ENCODE peak calls at places on chromosomes 11 and 22, in nine cellular contexts. V is endothelial cell, Q is GM20000, G is GM12865, O is ovary, N is fibroblast of pulmonary artery, A is fibroblast of the aortic adventitia, J is MM.1S, Z is Calu3. U is an unnamed sample.

GRCh38 chr11:75174348-75174747 is 23.4 kb downstream of the SLCO2B1 start:
- DNase-seq in V (no peak), Q (no peak), G (no peak), O (no peak), N (no peak), A (no peak), J (no peak), Z (no peak), U (no peak)

GRCh38 chr11:80349986-80350385 is 909.2 kb upstream of the TENM4 start:
- DNase-seq in V (no peak), Q (no peak), G (no peak), O (no peak), N (no peak), A (no peak), J (no peak), Z (no peak), U (no peak)

GRCh38 chr22:37282385-37282677 is at the start of gene CYTH4:
- DNase-seq in V (no peak), Q (peak; percentile 80), G (peak; percentile 73), O (no peak), N (no peak), A (no peak), J (no peak), Z (peak; percentile 70), U (peak; percentile 91)

GRCh38 chr11:71080239-71081097 is 171.9 kb downstream of the SHANK2 start:
- DNase-seq in V (peak; percentile 85), Q (peak; percentile 63), G (peak; percentile 82), O (no peak), N (peak; percentile 56), A (peak; percentile 70), J (peak; percentile 65), Z (peak; percentile 59), U (peak; percentile 85)

GRCh38 chr11:64524534-64525042 is 66.4 kb upstream of the SLC22A12 start:
- DNase-seq in V (no peak), Q (no peak), G (no peak), O (no peak), N (no peak), A (no peak), J (no peak), Z (no peak), U (no peak)

GRCh38 chr22:19843857-19844422 is 10.7 kb downstream of the GNB1L start:
- DNase-seq in V (no peak), Q (no peak), G (no peak), O (no peak), N (no peak), A (no peak), J (no peak), Z (no peak), U (no peak)

GRCh38 chr22:20865869-20866445 is 7.2 kb downstream of the SNAP29 start:
- DNase-seq in V (no peak), Q (no peak), G (no peak), O (no peak), N (no peak), A (peak; percentile 3), J (no peak), Z (no peak), U (no peak)

GRCh38 chr22:49901457-49901856 is 16.8 kb downstream of the ALG12 start:
- DNase-seq in V (no peak), Q (no peak), G (no peak), O (no peak), N (no peak), A (no peak), J (no peak), Z (no peak), U (no peak)

GRCh38 chr11:14904745-14905103 is 12.7 kb upstream of the CYP2R1 start:
- DNase-seq in V (peak; percentile 87), Q (peak; percentile 79), G (peak; percentile 83), O (peak; percentile 63), N (peak; percentile 74), A (peak; percentile 74), J (peak; percentile 79), Z (peak; percentile 62), U (peak; percentile 88)

DNA sequence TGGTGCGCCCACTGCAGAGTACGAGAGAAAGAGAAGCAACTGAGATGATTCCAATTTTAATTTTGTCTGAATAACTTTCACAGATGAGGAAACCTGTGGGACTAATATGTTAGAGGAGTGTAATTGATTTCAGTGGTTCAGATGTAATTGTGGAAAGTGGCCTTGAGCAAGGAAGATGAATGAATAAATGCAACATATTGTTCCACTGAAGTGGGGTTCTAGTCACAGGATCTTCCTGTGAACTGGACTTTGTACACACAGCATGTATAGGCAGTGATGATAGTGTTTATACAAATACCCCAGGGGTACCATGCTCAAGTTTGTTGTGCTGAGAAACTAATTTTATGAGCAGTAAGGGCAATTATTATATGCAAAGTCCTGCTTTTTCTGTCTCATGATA is 255.3 kb upstream of the ANO3 start:
- DNase-seq in V (no peak), Q (no peak), G (no peak), O (no peak), N (no peak), A (no peak), J (no peak), Z (no peak), U (no peak)
- TF ChIP-seq CTCF in V (no peak), Q (no peak), G (no peak), O (no peak), N (no peak), A (no peak), J (no peak), Z (no peak), U (no peak)

GRCh38 chr11:124123587-124123986 is 8.3 kb downstream of the VWA5A start:
- DNase-seq in V (no peak), Q (no peak), G (peak; percentile 12), O (no peak), N (no peak), A (no peak), J (no peak), Z (no peak), U (no peak)
- TF ChIP-seq CTCF in V (peak; percentile 30), Q (no peak), G (peak; percentile 6), O (no peak), N (peak; percentile 7), A (peak; percentile 5), J (peak; percentile 7), Z (no peak), U (no peak)

GRCh38 chr11:69166186-69167115 is 10.7 kb downstream of the SMIM38 start:
- DNase-seq in V (no peak), Q (peak; percentile 89), G (peak; percentile 88), O (no peak), N (peak; percentile 75), A (peak; percentile 74), J (peak; percentile 91), Z (peak; percentile 68), U (peak; percentile 87)
- TF ChIP-seq CTCF in V (no peak), Q (no peak), G (no peak), O (no peak), N (peak; percentile 15), A (peak; percentile 31), J (no peak), Z (peak; percentile 18), U (peak; percentile 32)

GRCh38 chr11:36793542-36793926 is 195.5 kb upstream of the RAG2 start:
- DNase-seq in V (peak; percentile 5), Q (no peak), G (no peak), O (peak; percentile 8), N (no peak), A (peak; percentile 26), J (no peak), Z (peak; percentile 5), U (no peak)
- TF ChIP-seq CTCF in V (no peak), Q (no peak), G (no peak), O (no peak), N (peak; percentile 25), A (peak; percentile 46), J (no peak), Z (no peak), U (no peak)

GRCh38 chr11:24509114-24509513 is 12.3 kb downstream of the LUZP2 start:
- DNase-seq in V (no peak), Q (no peak), G (no peak), O (no peak), N (peak; percentile 46), A (peak; percentile 25), J (peak; percentile 25), Z (no peak), U (no peak)
- TF ChIP-seq CTCF in V (no peak), Q (no peak), G (no peak), O (no peak), N (peak; percentile 52), A (peak; percentile 33), J (peak; percentile 21), Z (peak; percentile 20), U (no peak)

DNA sequence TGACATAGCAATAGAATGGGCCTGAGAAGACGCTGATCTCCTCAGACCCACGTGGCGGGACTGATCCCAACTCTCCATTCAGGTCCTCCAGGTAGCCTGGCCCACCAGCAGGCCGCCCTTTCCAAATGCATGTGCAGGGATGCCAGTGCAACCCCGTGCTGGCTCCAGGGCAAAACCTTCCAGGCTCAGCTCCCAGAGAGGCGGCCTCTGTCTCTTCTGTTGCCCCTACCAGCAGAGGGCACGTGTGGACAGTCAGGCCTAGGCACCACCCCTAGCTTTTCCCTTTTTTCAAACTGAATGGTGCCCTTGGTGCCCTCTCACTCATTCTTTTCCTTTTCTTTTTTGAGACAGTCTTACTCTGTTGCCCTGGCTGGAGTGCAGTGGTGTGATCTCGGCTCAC is 121.7 kb downstream of the OSBP2 start:
- DNase-seq in V (no peak), Q (no peak), G (no peak), O (no peak), N (no peak), A (no peak), J (no peak), Z (no peak), U (no peak)
- TF ChIP-seq CTCF in V (no peak), Q (no peak), G (peak; percentile 5), O (no peak), N (no peak), A (no peak), J (no peak), Z (peak; percentile 34), U (no peak)

DNA sequence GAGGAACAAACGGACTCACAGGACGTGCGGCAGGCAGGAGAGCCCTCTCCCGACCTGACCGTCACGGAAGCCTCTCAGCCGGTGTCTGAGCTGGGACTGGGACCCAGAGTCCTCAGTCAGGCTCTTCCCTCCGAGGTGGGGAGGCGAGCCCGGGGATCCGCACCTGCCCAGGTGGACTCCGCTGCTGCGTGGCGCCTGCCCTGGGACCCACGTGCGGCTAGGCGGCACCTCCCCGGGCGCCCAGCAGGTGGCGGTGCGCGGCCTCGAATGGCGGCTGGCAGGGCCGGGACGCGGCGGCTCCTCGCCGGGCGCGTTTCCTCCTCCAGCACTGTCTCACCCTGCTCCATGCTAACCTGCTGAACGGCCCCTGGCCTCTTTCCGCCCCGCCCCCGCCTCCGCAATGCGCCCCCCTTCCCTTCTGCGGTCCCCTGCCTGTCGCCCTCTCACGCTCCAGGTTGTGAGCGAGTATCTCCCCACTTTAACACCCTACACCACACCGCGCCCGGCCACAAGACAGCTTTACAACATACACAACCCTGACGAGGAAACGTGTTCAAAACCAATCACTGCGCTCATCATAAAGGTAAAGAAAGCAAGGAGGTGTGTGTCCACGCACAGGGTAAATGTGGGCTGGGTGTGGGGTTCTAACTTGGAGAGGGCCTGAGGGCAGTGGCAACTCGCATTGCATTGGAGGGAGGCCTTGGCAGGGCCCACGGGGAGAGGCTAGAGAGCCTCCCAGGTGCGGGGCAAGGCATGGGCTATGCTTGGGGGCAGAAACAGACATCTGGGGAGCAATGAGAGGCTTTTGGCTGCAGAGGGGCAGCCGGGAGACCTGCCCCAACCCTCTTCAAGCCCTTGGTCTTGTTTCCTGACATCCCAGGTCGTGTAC is 25.9 kb upstream of the ATXN10 start:
- DNase-seq in V (peak; percentile 88), Q (peak; percentile 89), G (peak; percentile 76), O (peak; percentile 54), N (peak; percentile 54), A (peak; percentile 38), J (peak; percentile 68), Z (peak; percentile 95), U (peak; percentile 84)
- TF ChIP-seq CTCF in V (peak; percentile 98), Q (peak; percentile 99), G (peak; percentile 86), O (peak; percentile 72), N (peak; percentile 35), A (peak; percentile 67), J (peak; percentile 82), Z (peak; percentile 97), U (peak; percentile 97)

U was measured in activated CD8-positive, alpha-beta T cell treated with anti-CD3 and anti-CD28 coated beads for 36 hours.